ENCODE peak calls at places on chromosomes 2 and 18, in eight cellular contexts. N is heart left ventricle; F is glomerular endothelial cell; L is dorsolateral prefrontal cortex; E is Kasumi-1; W is SK-N-DZ; D is activated CD8-positive, alpha-beta memory T cell treated with anti-CD3 and anti-CD28 coated beads for 48 hours; A is endothelial cell. S is an unnamed sample.

GRCh38 chr2:102442967-102443828 is 20.2 kb downstream of the IL18RAP start:
- DNase-seq in D (no peak), W (no peak), E (peak), N (no peak), A (peak), L (no peak), F (no peak), S (peak)

GRCh38 chr18:74116628-74117554 is 30.7 kb downstream of the FBXO15 start:
- DNase-seq in F (peak), E (peak), D (no peak), A (peak), N (no peak), W (no peak), L (no peak), S (no peak)

GRCh38 chr2:103667335-103667884 is 905.6 kb downstream of the TMEM182 start:
- DNase-seq in F (no peak), D (no peak), L (no peak), E (no peak), A (no peak), W (no peak), N (no peak), S (no peak)

GRCh38 chr2:24891201-24891600 is 28.8 kb downstream of the ADCY3 start:
- DNase-seq in E (no peak), F (no peak), N (no peak), D (no peak), W (no peak), A (no peak), L (no peak), S (no peak)

GRCh38 chr2:186129767-186130581 is 356.1 kb upstream of the ZC3H15 start:
- DNase-seq in E (no peak), W (no peak), A (no peak), D (no peak), F (peak), L (no peak), N (no peak), S (no peak)

GRCh38 chr2:18299423-18300212 is 260.8 kb downstream of the RDH14 start:
- DNase-seq in N (peak), E (no peak), F (peak), D (no peak), A (peak), W (no peak), L (no peak), S (peak)

GRCh38 chr18:53567935-53568574 is 656.4 kb downstream of the MBD2 start:
- DNase-seq in E (peak), F (no peak), A (peak), L (no peak), W (peak), N (no peak), D (no peak), S (peak)

GRCh38 chr2:95728878-95729511 is 137.2 kb downstream of the TRIM43 start:
- DNase-seq in N (peak), F (peak), L (peak), D (no peak), W (peak), E (peak), A (peak), S (peak)

GRCh38 chr18:62954341-62954740 is 239.0 kb downstream of the PHLPP1 start:
- DNase-seq in A (no peak), E (no peak), F (no peak), D (no peak), L (no peak), W (no peak), N (no peak), S (no peak)

GRCh38 chr2:234947556-234947955 is 4.3 kb upstream of the SH3BP4 start:
- DNase-seq in A (no peak), W (no peak), D (no peak), N (no peak), L (no peak), E (no peak), F (no peak), S (no peak)

GRCh38 chr2:130183500-130184373 is 1.7 kb downstream of the MZT2B start:
- DNase-seq in W (peak), E (no peak), D (no peak), N (peak), A (no peak), L (peak), F (no peak), S (no peak)

GRCh38 chr2:239666855-239667376 is 266.1 kb upstream of the HDAC4 start:
- DNase-seq in D (no peak), W (no peak), F (no peak), A (no peak), L (no peak), N (no peak), E (no peak), S (no peak)

GRCh38 chr2:152284398-152284797 is 50.6 kb upstream of the FMNL2 start:
- DNase-seq in L (no peak), E (no peak), W (no peak), N (no peak), D (no peak), A (no peak), F (no peak), S (no peak)

GRCh38 chr2:199434555-199434954 is 23.2 kb downstream of the SATB2 start:
- DNase-seq in N (no peak), A (no peak), W (no peak), E (no peak), D (no peak), L (no peak), F (no peak), S (no peak)

GRCh38 chr2:46246790-46247189 is 50.4 kb upstream of the EPAS1 start:
- DNase-seq in W (no peak), E (no peak), A (no peak), D (no peak), L (no peak), F (no peak), N (no peak), S (no peak)

GRCh38 chr2:113283704-113284284 is 5.1 kb upstream of the PAX8 start:
- DNase-seq in D (no peak), A (no peak), E (no peak), N (peak), L (no peak), W (no peak), F (no peak), S (no peak)

GRCh38 chr2:73175663-73176204 is 26.6 kb upstream of the NOTO start:
- DNase-seq in E (peak), L (peak), A (peak), D (peak), N (peak), F (no peak), W (peak), S (peak)

GRCh38 chr2:113407446-113408099 is 29.9 kb upstream of the ZNG1B start:
- DNase-seq in N (no peak), A (no peak), F (no peak), W (no peak), D (no peak), L (no peak), E (no peak), S (no peak)

GRCh38 chr2:8031370-8031769 is 650.5 kb upstream of the ID2 start:
- DNase-seq in L (no peak), A (no peak), N (no peak), D (no peak), F (no peak), E (no peak), W (no peak), S (no peak)

GRCh38 chr2:142495141-142495540 is 364.3 kb upstream of the LRP1B start:
- DNase-seq in E (no peak), N (no peak), A (no peak), F (no peak), W (no peak), L (no peak), D (no peak), S (no peak)

GRCh38 chr2:235113854-235114253 is 162.0 kb downstream of the SH3BP4 start:
- DNase-seq in W (peak), F (no peak), N (no peak), A (no peak), L (no peak), E (no peak), D (no peak), S (no peak)

GRCh38 chr2:188322569-188323531 is 31.2 kb downstream of the GULP1 start:
- DNase-seq in E (no peak), L (no peak), A (no peak), F (no peak), N (no peak), W (no peak), D (no peak), S (no peak)

GRCh38 chr2:155190342-155190741 is 491.8 kb downstream of the KCNJ3 start:
- DNase-seq in E (no peak), D (no peak), N (no peak), W (no peak), A (no peak), L (no peak), F (no peak), S (peak)

GRCh38 chr2:228652366-228652765 is 470.9 kb upstream of the SPHKAP start:
- DNase-seq in W (no peak), N (no peak), D (no peak), L (no peak), E (no peak), A (no peak), F (no peak), S (no peak)

GRCh38 chr2:201070966-201071304 is 536 bp downstream of the HYCC2 start:
- DNase-seq in D (no peak), N (no peak), W (no peak), A (no peak), E (no peak), L (no peak), F (no peak), S (no peak)

GRCh38 chr18:12645751-12646203 is 12.1 kb downstream of the SPIRE1 start:
- DNase-seq in N (peak), A (no peak), W (no peak), L (peak), D (no peak), E (no peak), F (no peak), S (peak)

GRCh38 chr2:53422979-53423378 is 344.6 kb upstream of the CHAC2 start:
- DNase-seq in E (peak), L (no peak), D (no peak), N (no peak), F (no peak), A (peak), W (peak), S (peak)

GRCh38 chr2:4507706-4508105 is 804.3 kb downstream of the DCDC2C start:
- DNase-seq in F (no peak), N (no peak), D (no peak), A (no peak), L (no peak), E (no peak), W (peak), S (no peak)

GRCh38 chr2:77016481-77016880 is 505.7 kb downstream of the LRRTM4 start:
- DNase-seq in N (no peak), F (no peak), A (no peak), W (no peak), E (no peak), D (no peak), L (no peak), S (no peak)

GRCh38 chr2:240250985-240251847 is 110.8 kb upstream of the OTOS start:
- DNase-seq in E (no peak), A (no peak), N (peak), W (peak), L (peak), F (no peak), D (no peak), S (no peak)

GRCh38 chr2:38497670-38498037 is 105.1 kb downstream of the HNRNPLL start:
- DNase-seq in D (no peak), L (no peak), E (no peak), N (no peak), A (no peak), W (no peak), F (no peak), S (peak)

GRCh38 chr2:239143858-239144712 is 256.7 kb downstream of the HDAC4 start:
- DNase-seq in L (no peak), E (peak), F (no peak), D (no peak), W (peak), A (peak), N (peak), S (peak)

GRCh38 chr2:38187416-38188127 is 111.6 kb upstream of the CYP1B1 start:
- DNase-seq in F (no peak), L (no peak), D (no peak), A (no peak), N (peak), W (no peak), E (no peak), S (no peak)

GRCh38 chr2:228763600-228763999 is 507.5 kb downstream of the PID1 start:
- DNase-seq in N (no peak), A (no peak), D (no peak), W (no peak), F (no peak), L (no peak), E (no peak), S (no peak)

GRCh38 chr2:226431301-226431955 is 368.2 kb downstream of the IRS1 start:
- DNase-seq in A (no peak), E (no peak), F (no peak), W (no peak), D (no peak), N (no peak), L (no peak), S (no peak)